ENCODE peak calls at places on chromosome 13, in six cellular contexts. C, Y, Z, W, X and E are unnamed samples.

GRCh38 chr13:63167699-63168337 is 1752.2 kb upstream of the PCDH20 start:
- DNase-seq in Z (no peak), C (no peak), Y (no peak), X (no peak), W (no peak), E (no peak)

GRCh38 chr13:40445557-40445990 is 220.9 kb downstream of the FOXO1 start:
- DNase-seq in Y (peak; percentile 41), W (peak; percentile 97), Z (peak; percentile 72), X (no peak), C (peak; percentile 99), E (peak; percentile 84)

GRCh38 chr13:21137696-21138095 is 38.7 kb downstream of the SKA3 start:
- DNase-seq in W (peak; percentile 50), X (peak; percentile 37), Z (no peak), C (no peak), Y (no peak), E (peak; percentile 74)

GRCh38 chr13:74751739-74752138 is 617.5 kb upstream of the KLF12 start:
- DNase-seq in X (no peak), C (no peak), Y (no peak), W (no peak), Z (peak; percentile 43), E (no peak)

GRCh38 chr13:21435710-21436151 is 23.4 kb downstream of the ZDHHC20 start:
- DNase-seq in W (peak; percentile 84), X (peak; percentile 87), Z (peak; percentile 73), C (peak; percentile 85), Y (peak; percentile 51), E (peak; percentile 90)

GRCh38 chr13:35164324-35164932 is 222.4 kb downstream of the NBEA start:
- DNase-seq in Y (no peak), Z (no peak), W (peak; percentile 65), X (peak; percentile 38), C (peak; percentile 59), E (peak; percentile 54)

GRCh38 chr13:114044486-114044885 is 70.6 kb upstream of the C13orf46 start:
- DNase-seq in Z (peak; percentile 48), Y (peak; percentile 76), C (no peak), W (peak; percentile 38), X (peak; percentile 99), E (peak; percentile 71)

GRCh38 chr13:102327119-102327617 is 74.7 kb downstream of the FGF14 start:
- DNase-seq in W (no peak), Z (no peak), Y (no peak), C (no peak), X (no peak), E (no peak)

GRCh38 chr13:35736876-35737275 is 260.4 kb upstream of the MAB21L1 start:
- DNase-seq in Z (no peak), X (no peak), Y (no peak), W (no peak), C (no peak), E (no peak)

GRCh38 chr13:27969073-27969865 is at the start of gene CDX2:
- DNase-seq in C (no peak), Z (no peak), X (no peak), W (no peak), Y (no peak), E (no peak)
- H3K4me3 ChIP-seq in C (no peak within 1 kb of the TSS), Z (no peak within 1 kb of the TSS), X (no peak within 1 kb of the TSS), W (no peak within 1 kb of the TSS), Y (peak within 1 kb of the TSS; percentile 16), E (no peak within 1 kb of the TSS)

GRCh38 chr13:100543872-100544602 is 44.6 kb downstream of the GGACT start:
- DNase-seq in Y (no peak), Z (peak; percentile 64), W (no peak), C (peak; percentile 93), X (no peak), E (no peak)
- H3K4me3 ChIP-seq in Y (no peak overlapping the region), Z (no peak overlapping the region), W (no peak overlapping the region), C (peak overlapping the region; percentile 5), X (no peak overlapping the region), E (no peak overlapping the region)

GRCh38 chr13:28739376-28739775 is 20.6 kb upstream of the SLC46A3 start:
- DNase-seq in X (no peak), C (no peak), W (no peak), Z (no peak), Y (no peak), E (no peak)
- H3K4me3 ChIP-seq in X (no peak overlapping the region), C (no peak overlapping the region), W (no peak overlapping the region), Z (no peak overlapping the region), Y (no peak overlapping the region), E (no peak overlapping the region)

DNA sequence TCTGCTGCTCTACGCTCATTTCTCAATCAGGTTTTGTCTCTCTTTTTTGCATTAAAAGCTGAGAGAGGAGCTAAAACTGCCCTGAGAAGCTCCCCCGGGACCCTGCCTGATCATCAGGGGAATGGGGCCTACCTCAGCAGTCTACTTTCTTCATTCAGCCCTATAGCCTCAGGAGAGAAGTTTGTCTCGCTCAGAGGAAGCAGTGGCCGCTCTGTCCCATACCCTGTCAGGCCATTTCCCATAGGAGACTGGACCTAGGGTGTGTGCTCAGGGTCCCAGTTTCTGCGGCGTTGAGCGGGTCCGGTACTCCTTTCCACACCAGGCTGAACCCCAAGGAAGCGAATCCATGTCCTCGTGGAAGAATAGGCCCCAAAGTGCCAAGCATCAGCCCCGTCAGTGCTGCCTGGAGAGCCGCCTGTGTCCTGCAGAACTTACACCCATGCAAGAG is 21.7 kb downstream of the UBE2L5 start:
- DNase-seq in W (no peak), Z (no peak), C (no peak), X (no peak), Y (no peak), E (no peak)
- H3K4me3 ChIP-seq in W (no peak overlapping the region), Z (no peak overlapping the region), C (no peak overlapping the region), X (no peak overlapping the region), Y (no peak overlapping the region), E (no peak overlapping the region)